ENCODE peak calls at places on chromosomes 6 and 20, in four cellular contexts. I is HEK293T, O is SJSA1, R is KBM-7. U is an unnamed sample.

GRCh38 chr6:116954938-116955337 is 77.9 kb downstream of the RFX6 start:
- DNase-seq in R (no peak), I (no peak), O (no peak), U (no peak)

GRCh38 chr6:163635731-163636344 is 221.3 kb downstream of the QKI start:
- DNase-seq in O (no peak), I (no peak), R (no peak), U (no peak)

GRCh38 chr6:19554356-19555225 is 282.6 kb upstream of the ID4 start:
- DNase-seq in O (no peak), R (no peak), I (no peak), U (no peak)

GRCh38 chr6:149271348-149272340 is 45.9 kb upstream of the TAB2 start:
- DNase-seq in I (no peak), R (peak; percentile 84), O (no peak), U (no peak)

GRCh38 chr6:112228480-112229332 is 25.7 kb downstream of the LAMA4 start:
- DNase-seq in O (no peak), R (no peak), I (no peak), U (no peak)

GRCh38 chr6:111765681-111766523 is 107.3 kb downstream of the FYN start:
- DNase-seq in O (no peak), R (no peak), I (no peak), U (no peak)

GRCh38 chr6:124924333-124924759 is 37.9 kb upstream of the RNF217 start:
- DNase-seq in I (no peak), R (no peak), O (peak; percentile 4), U (no peak)

GRCh38 chr6:144845181-144845580 is 560.0 kb downstream of the UTRN start:
- DNase-seq in I (no peak), R (no peak), O (no peak), U (no peak)

GRCh38 chr6:111679126-111679525 is 73.4 kb upstream of the TRAF3IP2 start:
- DNase-seq in I (no peak), R (no peak), O (no peak), U (no peak)

GRCh38 chr6:135869857-135870256 is 18.4 kb downstream of the PDE7B start:
- DNase-seq in I (no peak), R (no peak), O (no peak), U (no peak)

GRCh38 chr6:1131285-1132079 is 180.4 kb upstream of the FOXQ1 start:
- DNase-seq in I (no peak), R (no peak), O (peak; percentile 82), U (no peak)

GRCh38 chr6:134707342-134707982 is 242.4 kb downstream of the ALDH8A1 start:
- DNase-seq in R (no peak), O (no peak), I (peak; percentile 55), U (no peak)

GRCh38 chr20:3875378-3875974 is 13.7 kb upstream of the PANK2 start:
- DNase-seq in O (no peak), I (no peak), R (peak; percentile 26), U (no peak)

GRCh38 chr6:112038268-112038667 is 15.6 kb upstream of the CCN6 start:
- DNase-seq in O (no peak), R (no peak), I (no peak), U (no peak)

GRCh38 chr6:36857325-36857724 is 17.3 kb downstream of the PPIL1 start:
- DNase-seq in O (no peak), R (no peak), I (no peak), U (no peak)

GRCh38 chr6:12718025-12718424 is 1.5 kb downstream of the PHACTR1 start:
- DNase-seq in O (peak; percentile 11), I (no peak), R (no peak), U (no peak)

GRCh38 chr6:53107091-53107490 is 41.5 kb downstream of the GCM1 start:
- DNase-seq in I (no peak), R (no peak), O (no peak), U (no peak)

GRCh38 chr6:168152306-168152963 is 73.4 kb upstream of the FRMD1 start:
- DNase-seq in O (no peak), R (no peak), I (no peak), U (no peak)

GRCh38 chr6:129263117-129263516 is 380.2 kb downstream of the LAMA2 start:
- DNase-seq in O (no peak), R (no peak), I (no peak), U (no peak)

GRCh38 chr6:90079555-90080490 is 185.6 kb downstream of the GJA10 start:
- DNase-seq in O (peak; percentile 90), I (no peak), R (no peak), U (no peak)

GRCh38 chr6:119077643-119078448 is 618 bp downstream of the FAM184A start:
- DNase-seq in R (peak; percentile 68), I (peak; percentile 44), O (no peak), U (no peak)

GRCh38 chr6:84740385-84740784 is 24.0 kb downstream of the TBX18 start:
- DNase-seq in O (no peak), I (no peak), R (no peak), U (no peak)

GRCh38 chr6:148147431-148147830 is 195.2 kb upstream of the SASH1 start:
- DNase-seq in O (no peak), I (no peak), R (no peak), U (no peak)

GRCh38 chr20:19658137-19658536 is 99.9 kb upstream of the RIN2 start:
- DNase-seq in O (no peak), R (peak; percentile 37), I (no peak), U (no peak)

GRCh38 chr6:151566557-151566956 is 72.7 kb downstream of the CCDC170 start:
- DNase-seq in O (no peak), I (no peak), R (no peak), U (no peak)

GRCh38 chr20:58537831-58538230 is 22.6 kb upstream of the APCDD1L start:
- DNase-seq in R (no peak), O (no peak), I (no peak), U (no peak)

GRCh38 chr6:155583997-155584396 is 128.4 kb upstream of the NOX3 start:
- DNase-seq in I (no peak), O (no peak), R (no peak), U (no peak)

GRCh38 chr6:47353822-47354221 is 44.1 kb upstream of the TNFRSF21 start:
- DNase-seq in I (no peak), R (peak; percentile 24), O (no peak), U (no peak)

GRCh38 chr6:143569035-143569434 is 57.5 kb upstream of the FUCA2 start:
- DNase-seq in R (no peak), I (no peak), O (no peak), U (no peak)

GRCh38 chr6:50249493-50249892 is 199.8 kb upstream of the DEFB112 start:
- DNase-seq in R (no peak), I (no peak), O (peak; percentile 47), U (no peak)

GRCh38 chr6:107489636-107490567 is at the start of gene SOBP:
- DNase-seq in I (peak; percentile 75), R (peak; percentile 71), O (peak; percentile 49), U (no peak)

GRCh38 chr6:53718597-53719460 is 53.3 kb upstream of the KLHL31 start:
- DNase-seq in O (peak; percentile 50), R (peak; percentile 50), I (peak; percentile 61), U (peak; percentile 20)

GRCh38 chr20:59576216-59576953 is 28.0 kb upstream of the PHACTR3 start:
- DNase-seq in R (no peak), O (no peak), I (no peak), U (no peak)